ENCODE peak calls at places on chromosomes 12 and 14, in five cellular contexts. One of them, this sample, is unnamed.

GRCh38 chr14:75069811-75070145 is 337 bp downstream of the ZC2HC1C start:
- DNase-seq in CD8-positive, alpha-beta T cell: no peak
- DNase-seq in gastrocnemius medialis: peak; percentile 82
- DNase-seq in fibroblast of lung: no peak
- DNase-seq in activated B cell treated with CpG ODN at 0.5 μM for 24 hours: no peak
- DNase-seq in this sample: no peak

GRCh38 chr14:43169722-43170121 is 1337.4 kb downstream of the FSCB start:
- DNase-seq in CD8-positive, alpha-beta T cell: no peak
- DNase-seq in gastrocnemius medialis: no peak
- DNase-seq in activated B cell treated with CpG ODN at 0.5 μM for 24 hours: no peak
- DNase-seq in fibroblast of lung: no peak
- DNase-seq in this sample: no peak

GRCh38 chr12:85385406-85385805 is 105.4 kb downstream of the ALX1 start:
- DNase-seq in CD8-positive, alpha-beta T cell: no peak
- DNase-seq in gastrocnemius medialis: no peak
- DNase-seq in activated B cell treated with CpG ODN at 0.5 μM for 24 hours: no peak
- DNase-seq in fibroblast of lung: no peak
- DNase-seq in this sample: no peak

GRCh38 chr14:50985124-50985815 is 41.0 kb upstream of the PYGL start:
- DNase-seq in CD8-positive, alpha-beta T cell: no peak
- DNase-seq in activated B cell treated with CpG ODN at 0.5 μM for 24 hours: no peak
- DNase-seq in fibroblast of lung: peak; percentile 27
- DNase-seq in gastrocnemius medialis: no peak
- DNase-seq in this sample: no peak

GRCh38 chr14:52055215-52055614 is 13.6 kb downstream of the NID2 start:
- DNase-seq in gastrocnemius medialis: no peak
- DNase-seq in activated B cell treated with CpG ODN at 0.5 μM for 24 hours: no peak
- DNase-seq in CD8-positive, alpha-beta T cell: no peak
- DNase-seq in fibroblast of lung: peak; percentile 47
- DNase-seq in this sample: no peak

GRCh38 chr12:26740991-26741390 is 92.0 kb downstream of the ITPR2 start:
- DNase-seq in gastrocnemius medialis: no peak
- DNase-seq in activated B cell treated with CpG ODN at 0.5 μM for 24 hours: no peak
- DNase-seq in CD8-positive, alpha-beta T cell: no peak
- DNase-seq in fibroblast of lung: no peak
- DNase-seq in this sample: no peak

GRCh38 chr12:58171914-58172313 is 230.5 kb downstream of the ATP23 start:
- DNase-seq in fibroblast of lung: peak; percentile 60
- DNase-seq in gastrocnemius medialis: no peak
- DNase-seq in CD8-positive, alpha-beta T cell: no peak
- DNase-seq in activated B cell treated with CpG ODN at 0.5 μM for 24 hours: no peak
- DNase-seq in this sample: no peak

GRCh38 chr12:34406996-34407300 is 384.7 kb downstream of the ALG10 start:
- DNase-seq in CD8-positive, alpha-beta T cell: no peak
- DNase-seq in gastrocnemius medialis: no peak
- DNase-seq in activated B cell treated with CpG ODN at 0.5 μM for 24 hours: peak; percentile 7
- DNase-seq in fibroblast of lung: no peak
- DNase-seq in this sample: peak; percentile 25

GRCh38 chr14:94373708-94374107 is 14.7 kb downstream of the SERPINA1 start:
- DNase-seq in fibroblast of lung: peak; percentile 99
- DNase-seq in CD8-positive, alpha-beta T cell: no peak
- DNase-seq in activated B cell treated with CpG ODN at 0.5 μM for 24 hours: no peak
- DNase-seq in gastrocnemius medialis: no peak
- DNase-seq in this sample: no peak

GRCh38 chr12:18753481-18754117 is 15.7 kb downstream of the CAPZA3 start:
- DNase-seq in CD8-positive, alpha-beta T cell: no peak
- DNase-seq in gastrocnemius medialis: no peak
- DNase-seq in fibroblast of lung: peak; percentile 8
- DNase-seq in activated B cell treated with CpG ODN at 0.5 μM for 24 hours: no peak
- DNase-seq in this sample: no peak

GRCh38 chr12:19694627-19695026 is 255.3 kb downstream of the AEBP2 start:
- DNase-seq in activated B cell treated with CpG ODN at 0.5 μM for 24 hours: no peak
- DNase-seq in fibroblast of lung: peak; percentile 35
- DNase-seq in gastrocnemius medialis: no peak
- DNase-seq in CD8-positive, alpha-beta T cell: no peak
- DNase-seq in this sample: no peak

GRCh38 chr12:105812356-105812755 is 326.4 kb downstream of the NUAK1 start:
- DNase-seq in activated B cell treated with CpG ODN at 0.5 μM for 24 hours: no peak
- DNase-seq in gastrocnemius medialis: no peak
- DNase-seq in fibroblast of lung: peak; percentile 17
- DNase-seq in CD8-positive, alpha-beta T cell: no peak
- DNase-seq in this sample: no peak
- TF ChIP-seq CTCF in activated B cell treated with CpG ODN at 0.5 μM for 24 hours: no peak
- TF ChIP-seq CTCF in gastrocnemius medialis: no peak
- TF ChIP-seq CTCF in fibroblast of lung: no peak
- TF ChIP-seq CTCF in CD8-positive, alpha-beta T cell: no peak
- TF ChIP-seq CTCF in this sample: no peak

GRCh38 chr12:110403146-110403974 is at the start of gene ANAPC7:
- DNase-seq in activated B cell treated with CpG ODN at 0.5 μM for 24 hours: peak; percentile 73
- DNase-seq in fibroblast of lung: peak; percentile 84
- DNase-seq in CD8-positive, alpha-beta T cell: peak; percentile 77
- DNase-seq in gastrocnemius medialis: peak; percentile 81
- DNase-seq in this sample: peak; percentile 92
- TF ChIP-seq CTCF in activated B cell treated with CpG ODN at 0.5 μM for 24 hours: no peak
- TF ChIP-seq CTCF in fibroblast of lung: no peak
- TF ChIP-seq CTCF in CD8-positive, alpha-beta T cell: no peak
- TF ChIP-seq CTCF in gastrocnemius medialis: no peak
- TF ChIP-seq CTCF in this sample: no peak

GRCh38 chr14:93115069-93115919 is 431 bp downstream of the ITPK1 start:
- DNase-seq in fibroblast of lung: peak; percentile 80
- DNase-seq in activated B cell treated with CpG ODN at 0.5 μM for 24 hours: peak; percentile 87
- DNase-seq in gastrocnemius medialis: peak; percentile 71
- DNase-seq in CD8-positive, alpha-beta T cell: peak; percentile 81
- DNase-seq in this sample: peak; percentile 83
- TF ChIP-seq CTCF in fibroblast of lung: no peak
- TF ChIP-seq CTCF in activated B cell treated with CpG ODN at 0.5 μM for 24 hours: no peak
- TF ChIP-seq CTCF in gastrocnemius medialis: no peak
- TF ChIP-seq CTCF in CD8-positive, alpha-beta T cell: no peak
- TF ChIP-seq CTCF in this sample: no peak

DNA sequence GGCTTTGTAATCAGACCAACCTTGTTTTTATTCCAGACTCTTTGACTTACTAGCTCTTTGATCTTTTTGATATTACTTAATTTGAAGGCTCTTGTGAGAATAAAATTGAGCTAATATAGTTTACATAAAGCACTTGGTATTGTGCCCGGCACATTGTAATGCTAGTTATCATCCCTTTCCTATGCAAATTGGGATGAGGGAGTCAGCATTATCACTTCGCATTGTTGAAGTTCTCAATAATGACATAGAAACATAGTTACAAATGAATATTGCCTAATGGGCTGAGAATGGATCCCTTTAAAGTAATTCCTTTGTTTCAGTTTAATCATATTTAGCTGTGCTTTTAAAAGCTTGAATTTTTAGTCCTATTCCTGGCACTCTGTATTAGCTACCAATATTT is 36.6 kb downstream of the SUPT16H start:
- DNase-seq in CD8-positive, alpha-beta T cell: no peak
- DNase-seq in activated B cell treated with CpG ODN at 0.5 μM for 24 hours: no peak
- DNase-seq in gastrocnemius medialis: no peak
- DNase-seq in fibroblast of lung: peak; percentile 13
- DNase-seq in this sample: no peak
- TF ChIP-seq CTCF in CD8-positive, alpha-beta T cell: no peak
- TF ChIP-seq CTCF in activated B cell treated with CpG ODN at 0.5 μM for 24 hours: no peak
- TF ChIP-seq CTCF in gastrocnemius medialis: no peak
- TF ChIP-seq CTCF in fibroblast of lung: no peak
- TF ChIP-seq CTCF in this sample: no peak

This sample was measured in mesothelial cell of epicardium.